ENCODE peak calls at places on chromosomes 6 and 20, in ten cellular contexts. H is body of pancreas; L is fibroblast of lung; A is GM23338; S is OCI-LY7; U is D721Med; X is CD4-positive, alpha-beta T cell; W is psoas muscle; J is bronchial epithelial cell; V is AG04450. I is an unnamed sample.

GRCh38 chr6:2763345-2763841 is 1.8 kb upstream of the WRNIP1 start:
- DNase-seq in U (no peak), S (no peak), H (no peak), X (no peak), V (no peak), W (peak), J (no peak), A (no peak), L (no peak), I (no peak)

GRCh38 chr6:158666637-158667359 is 16.9 kb downstream of the SYTL3 start:
- DNase-seq in W (no peak), S (no peak), U (no peak), X (no peak), V (no peak), A (no peak), J (peak), H (peak), L (peak), I (peak)

GRCh38 chr6:83605517-83605916 is 93.2 kb downstream of the PRSS35 start:
- DNase-seq in A (peak), W (no peak), X (no peak), L (no peak), J (no peak), V (no peak), S (no peak), U (no peak), H (no peak), I (no peak)

GRCh38 chr6:88670369-88670768 is 293.0 kb downstream of the RNGTT start:
- DNase-seq in S (no peak), V (no peak), J (no peak), U (no peak), X (no peak), L (no peak), W (no peak), H (no peak), A (no peak), I (no peak)

GRCh38 chr6:88573971-88574370 is 389.4 kb downstream of the RNGTT start:
- DNase-seq in L (no peak), S (no peak), W (no peak), U (no peak), A (no peak), V (no peak), H (no peak), J (no peak), X (no peak), I (no peak)

GRCh38 chr6:81228912-81229540 is 523.5 kb downstream of the TENT5A start:
- DNase-seq in X (no peak), J (peak), H (no peak), W (no peak), A (no peak), V (peak), L (peak), U (no peak), S (no peak), I (no peak)

GRCh38 chr6:163745566-163746400 is 331.3 kb downstream of the QKI start:
- DNase-seq in U (no peak), X (no peak), W (peak), A (no peak), S (no peak), J (peak), V (peak), L (peak), H (peak), I (no peak)

GRCh38 chr20:9110365-9110764 is 41.5 kb downstream of the PLCB4 start:
- DNase-seq in A (no peak), X (no peak), W (no peak), L (peak), U (no peak), V (peak), H (no peak), J (no peak), S (no peak), I (no peak)

GRCh38 chr6:109345986-109346385 is 36.3 kb downstream of the CD164 start:
- DNase-seq in U (no peak), L (no peak), A (no peak), W (no peak), J (no peak), V (no peak), X (no peak), H (no peak), S (no peak), I (no peak)

GRCh38 chr6:10355115-10355702 is 59.7 kb downstream of the TFAP2A start:
- DNase-seq in J (peak), A (no peak), V (no peak), W (no peak), S (no peak), L (no peak), X (no peak), H (peak), U (no peak), I (peak)

GRCh38 chr6:938271-939046 is 245.5 kb upstream of the EXOC2 start:
- DNase-seq in X (no peak), S (no peak), A (peak), J (no peak), W (no peak), H (no peak), V (no peak), L (no peak), U (no peak), I (no peak)

GRCh38 chr20:20211274-20211987 is 156.5 kb upstream of the INSM1 start:
- DNase-seq in V (no peak), U (no peak), J (no peak), W (no peak), X (no peak), H (no peak), S (no peak), A (no peak), L (no peak), I (no peak)

GRCh38 chr6:17519120-17519519 is 81.0 kb upstream of the FAM8A1 start:
- DNase-seq in X (no peak), L (peak), H (no peak), W (no peak), A (no peak), U (no peak), J (peak), V (no peak), S (no peak), I (no peak)

GRCh38 chr6:116876635-116877611 is at the start of gene RFX6:
- DNase-seq in S (no peak), J (no peak), A (peak), U (no peak), W (no peak), X (no peak), V (no peak), H (peak), L (no peak), I (peak)

GRCh38 chr6:114467931-114468330 is 125.1 kb upstream of the HS3ST5 start:
- DNase-seq in L (no peak), X (no peak), V (no peak), S (no peak), J (no peak), W (no peak), H (no peak), A (no peak), U (no peak), I (no peak)

GRCh38 chr6:160036790-160037206 is 67.9 kb downstream of the IGF2R start:
- DNase-seq in X (no peak), V (peak), U (no peak), J (peak), A (no peak), S (no peak), L (peak), H (no peak), W (no peak), I (no peak)

GRCh38 chr6:13528777-13529343 is 41.5 kb upstream of the GFOD1 start:
- DNase-seq in L (no peak), A (no peak), H (no peak), X (no peak), S (peak), V (no peak), W (no peak), U (no peak), J (no peak), I (no peak)

GRCh38 chr6:87289571-87289970 is 32.8 kb upstream of the SMIM8 start:
- DNase-seq in L (no peak), U (no peak), S (no peak), J (no peak), W (no peak), X (no peak), H (no peak), V (no peak), A (no peak), I (no peak)

GRCh38 chr6:74268821-74269600 is 573.0 kb downstream of the CD109 start:
- DNase-seq in X (no peak), J (no peak), V (no peak), U (no peak), L (peak), H (no peak), W (no peak), S (no peak), A (no peak), I (no peak)

GRCh38 chr20:49386848-49387605 is 95.4 kb downstream of the KCNB1 start:
- DNase-seq in J (peak), L (no peak), W (no peak), V (no peak), A (no peak), S (no peak), X (no peak), U (no peak), H (peak), I (no peak)

GRCh38 chr6:83708546-83708969 is 343 bp downstream of the SNAP91 start:
- DNase-seq in A (peak), L (peak), J (no peak), X (no peak), H (no peak), S (no peak), W (no peak), V (no peak), U (peak), I (peak)

GRCh38 chr6:111580826-111581505 is 24.7 kb downstream of the TRAF3IP2 start:
- DNase-seq in L (peak), H (no peak), V (no peak), X (no peak), U (no peak), A (peak), J (no peak), S (no peak), W (peak), I (no peak)

GRCh38 chr6:84458271-84458670 is 230.8 kb upstream of the CEP162 start:
- DNase-seq in X (no peak), H (no peak), U (no peak), S (no peak), J (no peak), L (no peak), W (no peak), A (no peak), V (no peak), I (no peak)

GRCh38 chr6:53828971-53829697 is 34.3 kb downstream of the LRRC1 start:
- DNase-seq in U (no peak), V (no peak), J (no peak), S (no peak), X (no peak), L (no peak), W (no peak), H (no peak), A (no peak), I (no peak)

GRCh38 chr20:53406580-53406979 is 187.1 kb downstream of the ZNF217 start:
- DNase-seq in H (no peak), V (no peak), W (no peak), J (no peak), L (no peak), S (no peak), X (no peak), A (no peak), U (no peak), I (no peak)

GRCh38 chr6:151375833-151376232 is 15.5 kb downstream of the ZBTB2 start:
- DNase-seq in W (no peak), S (no peak), X (no peak), V (no peak), L (no peak), U (no peak), A (no peak), J (no peak), H (no peak), I (no peak)

GRCh38 chr6:63372951-63373533 is 53.3 kb upstream of the LGSN start:
- DNase-seq in X (no peak), W (no peak), J (peak), V (no peak), L (peak), H (no peak), S (no peak), U (no peak), A (no peak), I (no peak)

GRCh38 chr6:27644528-27644927 is 171.6 kb upstream of the ZNF184 start:
- DNase-seq in J (no peak), S (no peak), U (no peak), V (no peak), X (no peak), A (no peak), L (no peak), W (no peak), H (no peak), I (no peak)

GRCh38 chr6:6749791-6750434 is 161.4 kb downstream of the LY86 start:
- DNase-seq in L (peak), A (peak), U (no peak), H (peak), X (peak), S (no peak), W (peak), V (peak), J (peak), I (no peak)

GRCh38 chr6:169213814-169214520 is 39.7 kb downstream of the THBS2 start:
- DNase-seq in A (no peak), X (no peak), J (no peak), H (no peak), W (no peak), S (no peak), L (no peak), V (no peak), U (no peak), I (no peak)

GRCh38 chr6:36198986-36199385 is 2.4 kb downstream of the BRPF3 start:
- DNase-seq in X (no peak), W (no peak), U (no peak), H (no peak), A (no peak), J (no peak), L (no peak), V (no peak), S (no peak), I (no peak)

GRCh38 chr20:33401922-33402369 is 627 bp upstream of the CDK5RAP1 start:
- DNase-seq in X (no peak), W (no peak), A (no peak), S (peak), U (no peak), V (no peak), L (no peak), H (no peak), J (no peak), I (no peak)

DNA sequence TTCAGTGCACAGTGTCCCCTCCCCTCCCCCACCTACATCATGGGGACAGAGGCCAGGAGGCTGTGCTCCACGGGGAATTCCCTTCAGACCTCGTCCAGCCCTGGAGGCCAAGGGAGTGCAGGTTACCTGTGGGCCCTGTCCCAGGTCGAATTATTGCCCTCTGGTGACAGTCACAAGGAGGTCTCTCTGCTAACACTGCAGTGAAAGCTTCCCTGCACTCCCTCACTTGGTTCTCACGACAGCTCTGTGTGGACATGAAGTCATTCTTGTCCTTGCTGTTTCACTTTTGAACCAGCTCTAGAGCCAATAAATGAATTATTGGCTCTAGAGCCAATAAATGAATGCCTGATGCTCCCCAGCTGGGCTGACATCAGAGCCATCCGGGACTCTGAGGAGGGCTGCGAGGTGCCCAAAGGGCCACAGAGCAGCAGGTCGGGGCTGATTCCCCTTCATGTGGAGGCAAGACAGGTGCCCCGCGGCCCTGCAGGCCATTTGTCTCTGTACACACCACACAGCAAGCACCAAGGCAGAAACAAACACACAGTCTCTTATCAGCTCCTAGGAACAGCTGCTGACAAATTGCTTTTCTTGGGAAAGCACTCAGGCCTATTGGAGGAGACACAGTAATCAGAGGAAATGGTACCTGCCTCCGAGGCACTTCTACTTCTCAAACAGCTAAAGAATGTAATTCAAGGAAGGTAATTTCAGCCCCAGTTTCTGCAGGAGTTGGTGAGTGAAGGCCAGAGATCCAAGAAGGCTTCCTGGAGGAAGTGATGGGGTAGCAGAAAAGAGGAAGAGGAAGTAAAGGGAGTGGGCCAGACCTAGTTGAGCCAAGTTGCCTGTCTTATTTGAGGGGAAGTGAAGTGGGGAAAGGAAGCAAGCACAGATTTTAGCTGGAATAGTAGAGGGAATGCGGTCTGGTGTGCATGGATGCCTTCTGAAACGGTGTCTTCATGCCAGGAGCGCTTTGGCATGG is 27.5 kb upstream of the TBXT start:
- DNase-seq in X (no peak), S (no peak), H (peak), V (no peak), J (no peak), A (no peak), W (no peak), L (no peak), U (no peak), I (no peak)
- TF ChIP-seq CTCF in X (no peak), S (peak), H (no peak), V (no peak), J (no peak), A (no peak), W (no peak), L (no peak), U (no peak), I (no peak)

DNA sequence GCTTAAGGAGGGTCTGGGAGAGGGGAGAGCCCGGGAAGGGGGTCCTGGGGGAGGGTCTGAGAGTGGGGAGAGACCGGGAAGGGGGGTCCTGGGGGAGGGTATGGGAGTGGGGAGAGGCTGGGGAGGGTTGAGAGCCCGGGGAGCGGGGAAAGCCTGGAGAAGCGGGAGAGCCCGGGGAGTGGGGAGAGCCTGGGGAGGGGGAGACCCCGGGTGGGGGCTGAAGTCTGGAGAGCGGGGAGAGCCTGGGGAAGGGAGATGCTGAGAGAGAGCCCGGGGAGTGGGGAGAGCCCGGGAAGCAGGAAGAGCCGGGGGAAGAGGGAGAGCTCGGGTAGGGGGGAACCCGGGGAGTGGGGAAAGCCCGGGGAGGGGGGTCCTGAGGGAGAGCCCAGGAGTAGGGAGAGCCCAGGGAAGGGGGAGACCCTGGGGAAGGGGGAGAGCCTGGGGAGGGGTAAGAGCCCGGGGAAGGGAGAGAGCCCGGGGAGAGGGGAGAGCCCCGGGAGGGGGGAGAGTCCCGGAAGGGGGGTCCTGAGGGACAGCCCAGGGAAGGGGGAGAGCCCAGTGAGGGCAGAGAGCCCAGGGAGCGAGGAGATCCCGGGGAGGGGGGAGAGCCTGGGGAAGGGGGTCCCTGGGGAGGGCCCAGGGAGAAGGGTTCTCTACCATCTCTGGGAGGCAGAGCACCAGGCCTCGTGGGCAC is 148.5 kb downstream of the SYNDIG1 start:
- DNase-seq in H (no peak), S (no peak), V (no peak), X (no peak), J (no peak), W (no peak), U (no peak), L (no peak), A (no peak), I (no peak)
- TF ChIP-seq CTCF in H (no peak), S (no peak), V (no peak), X (no peak), J (no peak), W (no peak), U (no peak), L (no peak), A (no peak), I (no peak)

GRCh38 chr6:40845588-40845987 is 193.4 kb downstream of the UNC5CL start:
- DNase-seq in J (peak), H (peak), U (no peak), X (peak), L (peak), A (peak), V (peak), W (no peak), S (peak), I (peak)
- TF ChIP-seq CTCF in J (peak), H (peak), U (peak), X (peak), L (peak), A (peak), V (peak), W (peak), S (peak), I (peak)

GRCh38 chr20:62640870-62641748 is 1.2 kb upstream of the SLCO4A1 start:
- DNase-seq in U (no peak), V (no peak), X (no peak), J (no peak), L (no peak), A (no peak), W (no peak), H (no peak), S (no peak), I (no peak)

GRCh38 chr20:62644044-62644795 is 1.9 kb downstream of the SLCO4A1 start:
- DNase-seq in V (no peak), A (no peak), W (no peak), S (no peak), H (peak), J (no peak), U (no peak), L (no peak), X (no peak), I (no peak)

GRCh38 chr20:62642666-62643520 is 590 bp downstream of the SLCO4A1 start:
- DNase-seq in W (no peak), H (peak), A (peak), V (no peak), S (peak), L (peak), X (peak), U (no peak), J (no peak), I (peak)

GRCh38 chr20:62643521-62644043 is 1.3 kb downstream of the SLCO4A1 start:
- DNase-seq in W (no peak), X (no peak), U (no peak), A (no peak), V (no peak), S (no peak), J (no peak), H (peak), L (no peak), I (no peak)

DNA sequence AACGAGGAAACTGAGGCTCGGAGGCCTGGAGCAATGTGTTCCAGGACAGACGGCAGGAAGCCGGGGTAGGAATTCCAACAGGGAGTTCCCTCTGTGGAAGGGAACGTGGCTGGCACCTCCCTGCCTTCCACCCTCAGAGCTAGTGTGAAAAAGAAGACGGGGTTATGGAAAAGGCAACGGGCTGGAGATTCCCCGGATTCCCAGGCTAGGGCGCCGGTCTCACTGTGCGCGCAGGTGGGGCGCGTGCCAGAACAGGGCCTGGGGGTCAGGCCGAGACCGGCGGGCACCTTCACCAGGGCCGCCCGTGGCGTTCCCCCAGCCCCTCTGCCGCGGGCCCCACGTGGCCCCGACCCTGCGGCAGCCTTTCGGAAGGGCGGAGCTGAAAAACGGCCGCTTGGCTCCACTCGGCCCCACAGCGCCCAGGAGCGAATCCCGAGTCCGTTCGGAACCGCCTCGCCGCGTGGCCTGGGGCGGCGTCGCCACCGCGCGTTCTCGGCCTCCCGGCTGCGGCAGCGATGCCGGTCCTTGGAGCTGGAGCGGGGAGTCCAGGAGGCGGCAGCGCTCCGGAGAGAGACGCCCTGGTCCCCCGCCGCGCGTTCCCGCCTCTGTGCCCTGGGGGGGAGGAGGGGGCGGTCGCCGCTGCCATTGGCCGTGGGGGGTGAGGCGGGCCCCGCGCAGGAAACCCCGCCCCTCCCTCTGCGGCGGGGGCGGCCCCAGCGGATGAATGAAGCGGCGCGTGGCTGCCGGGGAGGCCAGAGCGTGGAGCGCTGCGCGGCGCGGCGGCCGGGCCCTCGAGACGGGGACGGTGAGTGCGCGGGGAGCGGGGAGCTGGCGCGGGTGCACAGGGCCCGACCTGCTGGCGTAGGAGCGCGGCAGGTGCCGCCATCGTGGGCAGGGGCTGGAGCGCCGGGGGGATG is at the start of gene SLCO4A1:
- DNase-seq in J (no peak), L (peak), A (peak), W (peak), H (peak), S (peak), U (peak), X (peak), V (no peak), I (peak)
- TF ChIP-seq CTCF in J (no peak), L (no peak), A (no peak), W (peak), H (no peak), S (no peak), U (no peak), X (no peak), V (no peak), I (no peak)